ENCODE peak calls at places on chromosomes 11 and 22, in ten cellular contexts. F, N, R, I, K, U, S, W, H and Q are unnamed samples.

GRCh38 chr22:32858121-32858703 is 56.7 kb downstream of the TIMP3 start:
- DNase-seq in R (no peak), F (no peak), I (no peak), W (no peak), N (no peak), K (no peak), H (no peak), U (no peak), S (no peak), Q (no peak)

GRCh38 chr11:66884443-66884842 is 27.6 kb downstream of the LRFN4 start:
- DNase-seq in N (no peak), W (no peak), K (no peak), U (no peak), I (no peak), S (no peak), H (no peak), R (no peak), F (no peak), Q (no peak)

GRCh38 chr11:119218141-119218878 is 12.2 kb downstream of the CBL start:
- DNase-seq in K (no peak), S (peak; percentile 97), H (no peak), N (no peak), I (peak; percentile 65), U (no peak), F (peak; percentile 99), R (no peak), W (no peak), Q (no peak)

GRCh38 chr11:112837162-112837826 is 123.9 kb upstream of the NCAM1 start:
- DNase-seq in R (peak; percentile 56), S (no peak), K (no peak), H (no peak), I (no peak), F (no peak), U (no peak), N (peak; percentile 42), W (no peak), Q (no peak)

GRCh38 chr11:112103446-112103845 is 16.8 kb downstream of the SDHD start:
- DNase-seq in H (no peak), F (no peak), R (no peak), I (no peak), N (no peak), S (no peak), U (no peak), W (no peak), K (no peak), Q (no peak)

GRCh38 chr11:76798202-76798581 is 15.0 kb downstream of the TSKU start:
- DNase-seq in U (no peak), R (no peak), W (no peak), K (peak; percentile 65), N (no peak), H (no peak), F (no peak), S (no peak), I (no peak), Q (no peak)

GRCh38 chr11:80155412-80156017 is 714.7 kb upstream of the TENM4 start:
- DNase-seq in K (no peak), S (no peak), N (no peak), F (peak; percentile 37), H (no peak), I (peak; percentile 21), W (peak; percentile 38), U (no peak), R (no peak), Q (no peak)

GRCh38 chr11:65425105-65425970 is 2.7 kb downstream of the NEAT1 start:
- DNase-seq in S (no peak), F (peak; percentile 78), I (peak; percentile 82), K (peak; percentile 53), U (peak; percentile 53), H (peak; percentile 62), W (peak; percentile 75), R (no peak), N (peak; percentile 41), Q (no peak)

GRCh38 chr11:123194308-123195181 is 503 bp downstream of the CLMP start:
- DNase-seq in R (no peak), S (no peak), F (peak; percentile 48), U (peak; percentile 70), I (peak; percentile 45), W (no peak), K (peak; percentile 58), H (peak; percentile 49), N (peak; percentile 75), Q (no peak)

GRCh38 chr11:2662430-2663299 is 37.1 kb downstream of the KCNQ1OT1 start:
- DNase-seq in I (no peak), H (no peak), F (no peak), U (no peak), K (no peak), R (no peak), W (no peak), N (no peak), S (no peak), Q (no peak)

GRCh38 chr11:101916422-101916821 is at the start of gene ANGPTL5:
- DNase-seq in U (no peak), W (no peak), F (no peak), R (no peak), H (no peak), N (no peak), S (no peak), K (no peak), I (no peak), Q (no peak)

GRCh38 chr11:27926981-27927481 is 180.9 kb downstream of the KIF18A start:
- DNase-seq in F (peak; percentile 88), R (no peak), N (no peak), S (peak; percentile 53), H (no peak), K (no peak), W (no peak), U (no peak), I (peak; percentile 64), Q (no peak)

GRCh38 chr11:64092119-64092760 is 56.5 kb downstream of the FLRT1 start:
- DNase-seq in I (no peak), H (no peak), N (no peak), F (no peak), S (no peak), U (peak; percentile 74), K (no peak), R (no peak), W (no peak), Q (no peak)

GRCh38 chr11:11078344-11078743 is 220.5 kb upstream of the ZBED5 start:
- DNase-seq in U (no peak), I (peak; percentile 23), R (no peak), K (no peak), F (peak; percentile 28), S (no peak), N (no peak), H (no peak), W (no peak), Q (no peak)
- TF ChIP-seq CTCF in U (no peak), I (peak; percentile 5), R (no peak), K (no peak), F (peak; percentile 37), S (no peak), N (peak; percentile 34), H (no peak), W (no peak), Q (no peak)

GRCh38 chr11:130769782-130770565 is 146.3 kb downstream of the SNX19 start:
- DNase-seq in K (no peak), W (no peak), R (no peak), I (no peak), S (no peak), U (no peak), H (no peak), N (no peak), F (peak; percentile 57), Q (no peak)

GRCh38 chr11:130772266-130773227 is 143.7 kb downstream of the SNX19 start:
- DNase-seq in S (peak; percentile 76), I (peak; percentile 96), R (peak; percentile 44), K (no peak), N (no peak), W (peak; percentile 41), F (peak; percentile 97), U (no peak), H (no peak), Q (no peak)

GRCh38 chr11:130774703-130775102 is 141.6 kb downstream of the SNX19 start:
- DNase-seq in I (no peak), R (peak; percentile 80), N (no peak), F (no peak), S (no peak), W (no peak), U (no peak), H (no peak), K (no peak), Q (no peak)

GRCh38 chr11:130773436-130773835 is 142.8 kb downstream of the SNX19 start:
- DNase-seq in K (no peak), S (no peak), R (no peak), W (no peak), N (no peak), I (no peak), F (no peak), U (no peak), H (no peak), Q (no peak)

DNA sequence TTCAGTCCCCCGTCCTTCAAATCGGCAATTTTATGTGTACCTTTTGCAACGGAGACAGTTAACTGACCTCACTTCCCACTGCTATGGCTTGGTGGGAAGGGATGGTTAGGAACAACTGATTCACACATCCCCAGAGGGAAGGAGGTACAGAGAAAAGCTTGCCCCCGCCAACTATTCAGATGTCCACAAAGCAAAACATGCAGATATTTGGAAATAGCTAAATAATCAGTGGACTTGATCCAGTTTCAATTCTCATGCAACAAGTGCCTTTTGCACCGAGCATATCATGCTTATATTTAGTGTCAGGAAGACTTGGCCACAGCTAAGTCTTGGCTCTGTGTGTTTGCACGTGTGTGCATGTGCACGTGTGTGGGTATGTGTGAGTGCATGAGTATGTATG is 144.6 kb downstream of the SNX19 start:
- DNase-seq in K (no peak), S (no peak), R (no peak), H (no peak), N (no peak), W (no peak), F (peak; percentile 46), U (no peak), I (no peak), Q (no peak)
- H3K4me1 ChIP-seq in K (no peaks in the 10 kb centered on the region), S (peaks cover 33% of the 10 kb centered on the region), R (peaks cover 10% of the 10 kb centered on the region), H (no peaks in the 10 kb centered on the region), N (no peaks in the 10 kb centered on the region), W (no peaks in the 10 kb centered on the region), F (peaks cover 22% of the 10 kb centered on the region), U (no peaks in the 10 kb centered on the region), I (no peaks in the 10 kb centered on the region), Q (no peaks in the 10 kb centered on the region)

DNA sequence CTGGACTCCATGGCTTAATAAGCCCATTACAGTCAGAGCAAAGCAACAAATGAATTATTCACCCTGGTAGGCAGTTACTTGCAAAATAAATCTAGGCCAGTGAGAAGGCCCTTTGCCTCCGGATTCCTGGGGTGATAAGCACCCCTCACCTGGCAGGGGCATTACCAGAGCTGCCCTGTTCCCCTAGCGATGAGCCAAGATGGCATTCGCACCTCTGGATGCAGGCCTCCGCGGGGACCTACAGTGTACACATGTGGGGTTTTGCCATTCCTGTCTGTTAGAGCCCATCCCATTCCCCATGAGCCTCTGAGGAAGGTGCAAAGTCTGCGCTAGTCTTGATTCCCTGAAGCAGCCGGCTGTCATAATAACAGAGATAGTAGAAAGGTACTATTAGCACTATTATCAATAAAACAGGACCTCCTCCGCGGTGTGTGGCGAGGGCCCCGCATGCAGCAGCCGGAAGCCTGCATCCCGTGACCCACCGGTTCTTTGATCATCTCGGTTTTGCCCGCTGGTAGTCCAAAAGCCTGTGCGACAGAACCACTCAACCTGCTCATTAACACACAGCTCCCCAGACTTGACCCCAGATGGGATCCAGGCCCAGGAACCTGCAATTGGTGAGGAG is 344.3 kb downstream of the BRD1 start:
- DNase-seq in R (no peak), I (no peak), W (no peak), N (peak; percentile 22), U (no peak), S (no peak), F (no peak), K (no peak), H (no peak), Q (no peak)
- H3K9me3 ChIP-seq in R (no peaks in the 10 kb centered on the region), I (no peaks in the 10 kb centered on the region), W (no peaks in the 10 kb centered on the region), N (no peaks in the 10 kb centered on the region), U (no peaks in the 10 kb centered on the region), S (peaks cover 5% of the 10 kb centered on the region), F (peaks cover 46% of the 10 kb centered on the region), K (no peaks in the 10 kb centered on the region), H (no peaks in the 10 kb centered on the region), Q (no peaks in the 10 kb centered on the region)

GRCh38 chr22:20393705-20394476 is at the start of gene ZNF74:
- DNase-seq in K (peak; percentile 90), U (peak; percentile 96), I (peak; percentile 95), N (peak; percentile 94), H (peak; percentile 82), F (peak; percentile 88), S (peak; percentile 30), R (peak; percentile 96), W (peak; percentile 91), Q (peak; percentile 86)
- TF ChIP-seq CTCF in K (no peak), U (no peak), I (no peak), N (no peak), H (peak; percentile 13), F (no peak), S (no peak), R (no peak), W (no peak), Q (no peak)